ENCODE peak calls at places on chromosomes 4 and X, in nine cellular contexts. One of them, this sample, is unnamed.

GRCh38 chr4:165360041-165360782 is 18.6 kb upstream of the CPE start:
- DNase-seq in tibial nerve: no peak
- DNase-seq in A549: no peak
- DNase-seq in K562: no peak
- DNase-seq in HepG2: no peak
- DNase-seq in transverse colon: no peak
- DNase-seq in stomach: no peak
- DNase-seq in suprapubic skin: no peak
- DNase-seq in ovary: no peak
- DNase-seq in this sample: no peak

GRCh38 chr4:48602222-48602621 is 112.2 kb downstream of the ZAR1 start:
- DNase-seq in tibial nerve: no peak
- DNase-seq in A549: no peak
- DNase-seq in K562: no peak
- DNase-seq in HepG2: no peak
- DNase-seq in transverse colon: no peak
- DNase-seq in stomach: no peak
- DNase-seq in suprapubic skin: no peak
- DNase-seq in ovary: no peak
- DNase-seq in this sample: no peak

GRCh38 chr4:1614049-1614448 is 70.1 kb downstream of the FAM53A start:
- DNase-seq in tibial nerve: no peak
- DNase-seq in A549: no peak
- DNase-seq in K562: no peak
- DNase-seq in HepG2: no peak
- DNase-seq in transverse colon: no peak
- DNase-seq in stomach: no peak
- DNase-seq in suprapubic skin: no peak
- DNase-seq in ovary: no peak
- DNase-seq in this sample: no peak

GRCh38 chr4:175927121-175927520 is 115.1 kb upstream of the GPM6A start:
- DNase-seq in tibial nerve: no peak
- DNase-seq in A549: no peak
- DNase-seq in K562: no peak
- DNase-seq in HepG2: no peak
- DNase-seq in transverse colon: no peak
- DNase-seq in stomach: no peak
- DNase-seq in suprapubic skin: no peak
- DNase-seq in ovary: no peak
- DNase-seq in this sample: no peak

GRCh38 chrX:101407748-101408529 is at the start of the genes GLA and HNRNPH2:
- DNase-seq in tibial nerve: peak
- DNase-seq in A549: peak
- DNase-seq in K562: peak
- DNase-seq in HepG2: peak
- DNase-seq in transverse colon: peak
- DNase-seq in stomach: peak
- DNase-seq in suprapubic skin: peak
- DNase-seq in ovary: peak
- DNase-seq in this sample: peak

GRCh38 chr4:134057356-134057755 is 144.2 kb downstream of the PABPC4L start:
- DNase-seq in tibial nerve: no peak
- DNase-seq in A549: no peak
- DNase-seq in K562: no peak
- DNase-seq in HepG2: no peak
- DNase-seq in transverse colon: no peak
- DNase-seq in stomach: no peak
- DNase-seq in suprapubic skin: no peak
- DNase-seq in ovary: no peak
- DNase-seq in this sample: no peak

GRCh38 chrX:103839404-103839803 is 7.3 kb upstream of the RAB9B start:
- DNase-seq in tibial nerve: no peak
- DNase-seq in A549: no peak
- DNase-seq in K562: no peak
- DNase-seq in HepG2: no peak
- DNase-seq in transverse colon: no peak
- DNase-seq in stomach: no peak
- DNase-seq in suprapubic skin: no peak
- DNase-seq in ovary: no peak
- DNase-seq in this sample: no peak

GRCh38 chr4:150859435-150859834 is 155.6 kb downstream of the LRBA start:
- DNase-seq in tibial nerve: no peak
- DNase-seq in A549: no peak
- DNase-seq in K562: no peak
- DNase-seq in HepG2: no peak
- DNase-seq in transverse colon: no peak
- DNase-seq in stomach: no peak
- DNase-seq in suprapubic skin: no peak
- DNase-seq in ovary: no peak
- DNase-seq in this sample: no peak

GRCh38 chr4:145218251-145218650 is 37.9 kb upstream of the OTUD4 start:
- DNase-seq in tibial nerve: no peak
- DNase-seq in A549: no peak
- DNase-seq in K562: no peak
- DNase-seq in HepG2: no peak
- DNase-seq in transverse colon: no peak
- DNase-seq in stomach: no peak
- DNase-seq in suprapubic skin: no peak
- DNase-seq in ovary: no peak
- DNase-seq in this sample: no peak

GRCh38 chr4:151099976-151100417 is 569 bp downstream of the RPS3A start:
- DNase-seq in tibial nerve: no peak
- DNase-seq in A549: no peak
- DNase-seq in K562: no peak
- DNase-seq in HepG2: no peak
- DNase-seq in transverse colon: no peak
- DNase-seq in stomach: no peak
- DNase-seq in suprapubic skin: no peak
- DNase-seq in ovary: no peak
- DNase-seq in this sample: no peak

GRCh38 chrX:115449742-115450141 is 111.2 kb upstream of the PLS3 start:
- DNase-seq in tibial nerve: peak
- DNase-seq in A549: peak
- DNase-seq in K562: peak
- DNase-seq in HepG2: peak
- DNase-seq in transverse colon: no peak
- DNase-seq in stomach: peak
- DNase-seq in suprapubic skin: no peak
- DNase-seq in ovary: peak
- DNase-seq in this sample: no peak

GRCh38 chrX:133083899-133084298 is 13.0 kb downstream of the USP26 start:
- DNase-seq in tibial nerve: no peak
- DNase-seq in A549: no peak
- DNase-seq in K562: no peak
- DNase-seq in HepG2: no peak
- DNase-seq in transverse colon: no peak
- DNase-seq in stomach: no peak
- DNase-seq in suprapubic skin: no peak
- DNase-seq in ovary: no peak
- DNase-seq in this sample: no peak

GRCh38 chr4:145732895-145733880 is 53.2 kb downstream of the C4orf51 start:
- DNase-seq in tibial nerve: peak
- DNase-seq in A549: peak
- DNase-seq in K562: peak
- DNase-seq in HepG2: peak
- DNase-seq in transverse colon: peak
- DNase-seq in stomach: peak
- DNase-seq in suprapubic skin: peak
- DNase-seq in ovary: peak
- DNase-seq in this sample: peak

GRCh38 chr4:39908284-39908683 is 69.4 kb downstream of the PDS5A start:
- DNase-seq in tibial nerve: no peak
- DNase-seq in A549: no peak
- DNase-seq in K562: no peak
- DNase-seq in HepG2: no peak
- DNase-seq in transverse colon: no peak
- DNase-seq in stomach: no peak
- DNase-seq in suprapubic skin: no peak
- DNase-seq in ovary: no peak
- DNase-seq in this sample: no peak

GRCh38 chr4:8385611-8386010 is 54.9 kb downstream of the ACOX3 start:
- DNase-seq in tibial nerve: no peak
- DNase-seq in A549: no peak
- DNase-seq in K562: no peak
- DNase-seq in HepG2: no peak
- DNase-seq in transverse colon: no peak
- DNase-seq in stomach: no peak
- DNase-seq in suprapubic skin: no peak
- DNase-seq in ovary: no peak
- DNase-seq in this sample: no peak

GRCh38 chr4:13990596-13991589 is 363.4 kb upstream of the BOD1L1 start:
- DNase-seq in tibial nerve: no peak
- DNase-seq in A549: peak
- DNase-seq in K562: no peak
- DNase-seq in HepG2: peak
- DNase-seq in transverse colon: no peak
- DNase-seq in stomach: peak
- DNase-seq in suprapubic skin: no peak
- DNase-seq in ovary: no peak
- DNase-seq in this sample: no peak

GRCh38 chr4:83561381-83561780 is 25.5 kb downstream of the GPAT3 start:
- DNase-seq in tibial nerve: peak
- DNase-seq in A549: peak
- DNase-seq in K562: no peak
- DNase-seq in HepG2: peak
- DNase-seq in transverse colon: peak
- DNase-seq in stomach: peak
- DNase-seq in suprapubic skin: no peak
- DNase-seq in ovary: no peak
- DNase-seq in this sample: no peak

GRCh38 chr4:166941629-166942028 is 292.7 kb downstream of the SPOCK3 start:
- DNase-seq in tibial nerve: no peak
- DNase-seq in A549: peak
- DNase-seq in K562: no peak
- DNase-seq in HepG2: no peak
- DNase-seq in transverse colon: no peak
- DNase-seq in stomach: no peak
- DNase-seq in suprapubic skin: no peak
- DNase-seq in ovary: no peak
- DNase-seq in this sample: no peak

GRCh38 chrX:153726286-153727107 is 1.8 kb downstream of the ABCD1 start:
- DNase-seq in tibial nerve: peak
- DNase-seq in A549: no peak
- DNase-seq in K562: peak
- DNase-seq in HepG2: peak
- DNase-seq in transverse colon: peak
- DNase-seq in stomach: peak
- DNase-seq in suprapubic skin: no peak
- DNase-seq in ovary: peak
- DNase-seq in this sample: peak

GRCh38 chrX:10176121-10177003 is 19.6 kb downstream of the CLCN4 start:
- DNase-seq in tibial nerve: no peak
- DNase-seq in A549: no peak
- DNase-seq in K562: no peak
- DNase-seq in HepG2: no peak
- DNase-seq in transverse colon: no peak
- DNase-seq in stomach: peak
- DNase-seq in suprapubic skin: no peak
- DNase-seq in ovary: no peak
- DNase-seq in this sample: no peak

DNA sequence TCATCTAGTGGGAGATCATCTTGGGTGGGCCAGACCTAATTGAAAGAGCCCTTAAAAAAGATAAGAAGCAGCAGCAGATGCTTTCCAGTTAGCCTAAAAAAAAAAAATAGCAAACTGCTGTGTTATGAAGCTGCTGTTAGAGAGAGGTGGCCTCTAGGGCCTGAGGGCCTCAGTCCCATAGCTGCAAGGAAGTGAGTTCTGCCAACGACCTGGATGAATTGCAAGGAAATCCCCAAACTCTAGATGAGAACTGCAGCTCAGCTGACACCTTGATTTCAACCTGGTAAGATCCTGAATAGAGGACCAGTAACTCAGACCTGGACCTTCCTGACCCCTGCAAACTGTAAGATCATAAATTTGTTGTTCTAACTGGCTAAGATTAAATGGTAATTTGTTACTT is 275.2 kb downstream of the TENM3 start:
- DNase-seq in tibial nerve: no peak
- DNase-seq in A549: no peak
- DNase-seq in K562: no peak
- DNase-seq in HepG2: no peak
- DNase-seq in transverse colon: no peak
- DNase-seq in stomach: no peak
- DNase-seq in suprapubic skin: no peak
- DNase-seq in ovary: no peak
- DNase-seq in this sample: no peak
- H3K4me3 ChIP-seq in tibial nerve: no peak
- H3K4me3 ChIP-seq in A549: no peak
- H3K4me3 ChIP-seq in K562: no peak
- H3K4me3 ChIP-seq in HepG2: no peak
- H3K4me3 ChIP-seq in transverse colon: no peak
- H3K4me3 ChIP-seq in stomach: no peak
- H3K4me3 ChIP-seq in suprapubic skin: no peak
- H3K4me3 ChIP-seq in ovary: no peak
- H3K4me3 ChIP-seq in this sample: no peak

GRCh38 chr4:10529891-10530786 is 72.9 kb upstream of the ZNF518B start:
- DNase-seq in tibial nerve: no peak
- DNase-seq in A549: no peak
- DNase-seq in K562: no peak
- DNase-seq in HepG2: no peak
- DNase-seq in transverse colon: no peak
- DNase-seq in stomach: no peak
- DNase-seq in suprapubic skin: no peak
- DNase-seq in ovary: no peak
- DNase-seq in this sample: no peak
- TF ChIP-seq POLR2A in tibial nerve: no peak
- TF ChIP-seq POLR2A in A549: no peak
- TF ChIP-seq POLR2A in K562: no peak
- TF ChIP-seq POLR2A in HepG2: no peak
- TF ChIP-seq POLR2A in transverse colon: no peak
- TF ChIP-seq POLR2A in stomach: no peak
- TF ChIP-seq POLR2A in suprapubic skin: no peak
- TF ChIP-seq POLR2A in ovary: no peak
- TF ChIP-seq POLR2A in this sample: no peak

DNA sequence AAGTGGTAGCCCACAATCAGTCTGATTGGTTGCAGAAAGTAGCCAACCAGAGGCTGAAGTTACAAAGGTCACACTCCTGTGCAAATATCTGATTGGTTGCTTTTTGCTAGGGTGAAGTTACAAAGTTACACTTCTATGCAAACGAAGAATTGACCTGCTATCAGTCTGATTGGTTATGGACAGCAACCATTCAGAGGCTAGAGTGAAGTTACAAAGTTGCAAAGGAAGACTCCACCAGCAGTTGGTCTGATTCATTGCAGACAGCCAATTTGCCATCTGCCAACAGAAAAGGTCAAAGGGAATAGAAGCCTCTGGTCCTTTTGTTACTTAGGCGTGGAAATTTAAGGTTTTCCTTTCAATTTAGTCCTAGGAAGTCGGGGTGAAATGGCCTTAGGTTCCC is 377.7 kb downstream of the PRDM5 start:
- DNase-seq in tibial nerve: no peak
- DNase-seq in A549: peak
- DNase-seq in K562: no peak
- DNase-seq in HepG2: no peak
- DNase-seq in transverse colon: no peak
- DNase-seq in stomach: no peak
- DNase-seq in suprapubic skin: no peak
- DNase-seq in ovary: no peak
- DNase-seq in this sample: no peak
- TF ChIP-seq EP300 in tibial nerve: no peak
- TF ChIP-seq EP300 in A549: no peak
- TF ChIP-seq EP300 in K562: no peak
- TF ChIP-seq EP300 in HepG2: no peak
- TF ChIP-seq EP300 in transverse colon: no peak
- TF ChIP-seq EP300 in stomach: no peak
- TF ChIP-seq EP300 in suprapubic skin: no peak
- TF ChIP-seq EP300 in ovary: no peak
- TF ChIP-seq EP300 in this sample: no peak

GRCh38 chr4:185590982-185591381 is 55.7 kb upstream of the PDLIM3 start:
- DNase-seq in tibial nerve: no peak
- DNase-seq in A549: no peak
- DNase-seq in K562: no peak
- DNase-seq in HepG2: no peak
- DNase-seq in transverse colon: no peak
- DNase-seq in stomach: no peak
- DNase-seq in suprapubic skin: no peak
- DNase-seq in ovary: peak
- DNase-seq in this sample: no peak
- H3K4me3 ChIP-seq in tibial nerve: no peak
- H3K4me3 ChIP-seq in A549: no peak
- H3K4me3 ChIP-seq in K562: no peak
- H3K4me3 ChIP-seq in HepG2: no peak
- H3K4me3 ChIP-seq in transverse colon: no peak
- H3K4me3 ChIP-seq in stomach: no peak
- H3K4me3 ChIP-seq in suprapubic skin: no peak
- H3K4me3 ChIP-seq in ovary: no peak
- H3K4me3 ChIP-seq in this sample: no peak

This sample was measured in esophagus muscularis mucosa.